ENCODE peak calls at places on chromosomes 11 and 22, in six cellular contexts. H, V, Q, M, I and J are unnamed samples. For H3K4me1, the result is how much of the 10 kb centered on the place peaks cover.

GRCh38 chr11:18721576-18722292 is 4.3 kb downstream of the IGSF22 start:
- DNase-seq in H (no peak), Q (peak), M (peak), V (peak), I (peak), J (peak)

GRCh38 chr11:123472236-123472935 is 42.3 kb downstream of the GRAMD1B start:
- DNase-seq in I (no peak), Q (no peak), M (no peak), V (no peak), H (no peak), J (peak)

GRCh38 chr11:107777094-107777493 is 65.2 kb upstream of the SLN start:
- DNase-seq in I (no peak), Q (no peak), H (no peak), V (no peak), M (no peak), J (no peak)

GRCh38 chr11:77171885-77172665 is 44.0 kb downstream of the MYO7A start:
- DNase-seq in V (no peak), I (no peak), Q (no peak), H (no peak), M (no peak), J (no peak)

GRCh38 chr11:73781303-73781702 is 6.4 kb upstream of the MRPL48 start:
- DNase-seq in I (no peak), H (no peak), V (no peak), Q (no peak), M (no peak), J (no peak)

GRCh38 chr11:499201-500076 is 7.6 kb downstream of the RNH1 start:
- DNase-seq in M (no peak), V (no peak), Q (no peak), H (no peak), I (no peak), J (no peak)

GRCh38 chr11:34629711-34630110 is 8.8 kb downstream of the EHF start:
- DNase-seq in I (no peak), H (no peak), M (peak), Q (no peak), V (no peak), J (no peak)

GRCh38 chr11:924406-925157 is 1.1 kb upstream of the AP2A2 start:
- DNase-seq in H (peak), I (no peak), V (no peak), Q (no peak), M (no peak), J (no peak)

GRCh38 chr11:124769804-124770774 is 8.0 kb upstream of the ESAM start:
- DNase-seq in M (peak), Q (peak), I (no peak), V (no peak), H (no peak), J (no peak)

GRCh38 chr22:42074153-42074750 is at the start of gene PHETA2:
- DNase-seq in Q (no peak), V (peak), I (peak), M (peak), H (peak), J (no peak)

GRCh38 chr11:76077575-76078150 is 128.6 kb downstream of the WNT11 start:
- DNase-seq in V (no peak), M (peak), I (no peak), H (no peak), Q (no peak), J (no peak)

GRCh38 chr22:37231406-37232139 is 12.5 kb downstream of the RAC2 start:
- DNase-seq in H (no peak), V (no peak), I (peak), Q (no peak), M (no peak), J (no peak)

GRCh38 chr11:107203656-107204055 is 185.4 kb upstream of the GUCY1A2 start:
- DNase-seq in M (no peak), V (no peak), I (no peak), Q (no peak), H (no peak), J (no peak)

GRCh38 chr11:74493816-74494630 is 499 bp upstream of the LIPT2 start:
- DNase-seq in I (no peak), M (peak), H (no peak), V (no peak), Q (peak), J (no peak)

GRCh38 chr11:75453916-75454655 is 21.1 kb upstream of the KLHL35 start:
- DNase-seq in V (no peak), H (no peak), I (no peak), M (peak), Q (no peak), J (no peak)

DNA sequence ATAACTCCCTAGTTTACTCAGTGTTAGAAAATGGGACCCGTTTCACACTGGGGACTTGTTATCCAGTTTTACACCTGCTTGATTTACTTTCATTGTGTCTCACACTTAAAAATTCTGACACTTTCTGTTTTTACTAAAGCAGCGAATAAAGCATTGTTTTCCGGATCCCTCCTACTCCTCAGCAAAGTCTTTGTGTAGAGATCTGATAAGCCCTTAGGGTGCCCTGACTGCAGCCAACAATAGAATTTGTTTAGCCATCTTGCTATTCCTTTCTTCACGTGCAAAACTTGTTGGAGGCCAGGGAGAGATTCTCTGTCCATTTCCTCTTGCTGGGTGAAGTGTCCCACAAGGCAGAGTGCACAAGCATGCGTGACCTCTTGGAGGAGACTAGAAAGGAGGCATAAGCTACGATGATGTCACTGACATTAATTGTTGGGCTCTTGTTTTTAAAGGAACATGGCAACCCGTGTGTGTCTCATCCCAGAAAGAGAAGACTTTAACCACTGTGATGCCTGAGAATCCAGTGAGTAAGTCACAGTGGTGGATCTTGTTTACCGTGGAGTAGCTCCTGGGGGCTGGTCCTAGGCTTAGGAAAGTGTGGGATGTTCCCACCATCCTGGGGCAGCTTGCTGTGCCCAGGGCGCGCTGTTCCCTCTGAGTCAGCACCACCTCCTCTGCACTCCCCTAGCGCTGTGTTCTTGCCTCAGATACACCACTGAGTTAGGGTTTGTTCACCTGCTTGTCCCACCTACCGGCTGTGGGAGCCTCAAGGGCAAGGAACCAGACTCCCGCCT is 27.7 kb downstream of the MICAL2 start:
- DNase-seq in H (no peak), I (no peak), V (no peak), M (peak), Q (peak), J (no peak)
- H3K4me1 ChIP-seq in H (half or more), I (under half), V (half or more), M (half or more), Q (under half), J (half or more)

DNA sequence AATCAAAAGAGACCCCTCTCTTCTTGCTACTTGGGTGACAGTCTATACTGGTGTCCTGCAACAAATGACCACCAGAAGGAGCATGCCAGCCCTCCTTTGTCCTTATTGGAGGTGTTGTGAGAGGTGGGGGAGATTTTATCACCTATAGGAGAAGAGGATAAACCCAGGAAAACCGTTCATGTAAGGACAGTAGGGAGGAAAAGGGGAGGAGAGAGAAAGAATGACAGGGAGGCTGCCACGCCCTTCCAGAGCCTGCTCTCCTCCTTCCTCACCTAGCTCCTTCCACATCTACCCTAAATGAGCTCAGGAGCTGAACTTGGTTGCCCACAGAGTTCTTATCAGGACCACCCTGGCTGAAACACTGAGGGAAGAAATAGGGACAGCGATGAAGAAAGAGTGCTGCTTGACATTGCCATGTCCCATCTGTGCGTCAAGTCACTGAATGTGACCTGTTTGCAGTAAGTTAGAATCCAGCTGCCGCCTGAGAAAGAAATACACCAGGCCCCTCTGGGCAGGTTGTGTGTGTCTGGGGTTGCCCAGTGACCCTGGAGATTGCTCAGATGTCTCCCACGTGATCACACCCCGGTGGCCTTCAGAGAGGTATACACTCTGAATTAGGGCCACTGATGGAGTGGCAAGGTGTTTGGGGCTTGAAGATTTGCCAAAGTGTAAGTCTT is 40.4 kb upstream of the ETS1 start:
- DNase-seq in I (no peak), H (no peak), V (no peak), M (no peak), Q (no peak), J (no peak)
- H3K4me1 ChIP-seq in I (half or more), H (under half), V (under half), M (under half), Q (under half), J (under half)

GRCh38 chr11:57643802-57644201 is 5.9 kb downstream of the YPEL4 start:
- DNase-seq in I (no peak), M (peak), V (no peak), H (no peak), Q (no peak), J (no peak)

GRCh38 chr11:57645716-57646085 is 4.0 kb downstream of the YPEL4 start:
- DNase-seq in I (no peak), M (no peak), Q (no peak), H (no peak), V (no peak), J (no peak)

GRCh38 chr11:57646756-57647303 is 2.9 kb downstream of the YPEL4 start:
- DNase-seq in V (no peak), M (no peak), H (no peak), I (no peak), Q (no peak), J (no peak)

GRCh38 chr11:57646221-57646620 is 3.5 kb downstream of the YPEL4 start:
- DNase-seq in Q (no peak), V (no peak), H (no peak), M (no peak), I (no peak), J (no peak)

DNA sequence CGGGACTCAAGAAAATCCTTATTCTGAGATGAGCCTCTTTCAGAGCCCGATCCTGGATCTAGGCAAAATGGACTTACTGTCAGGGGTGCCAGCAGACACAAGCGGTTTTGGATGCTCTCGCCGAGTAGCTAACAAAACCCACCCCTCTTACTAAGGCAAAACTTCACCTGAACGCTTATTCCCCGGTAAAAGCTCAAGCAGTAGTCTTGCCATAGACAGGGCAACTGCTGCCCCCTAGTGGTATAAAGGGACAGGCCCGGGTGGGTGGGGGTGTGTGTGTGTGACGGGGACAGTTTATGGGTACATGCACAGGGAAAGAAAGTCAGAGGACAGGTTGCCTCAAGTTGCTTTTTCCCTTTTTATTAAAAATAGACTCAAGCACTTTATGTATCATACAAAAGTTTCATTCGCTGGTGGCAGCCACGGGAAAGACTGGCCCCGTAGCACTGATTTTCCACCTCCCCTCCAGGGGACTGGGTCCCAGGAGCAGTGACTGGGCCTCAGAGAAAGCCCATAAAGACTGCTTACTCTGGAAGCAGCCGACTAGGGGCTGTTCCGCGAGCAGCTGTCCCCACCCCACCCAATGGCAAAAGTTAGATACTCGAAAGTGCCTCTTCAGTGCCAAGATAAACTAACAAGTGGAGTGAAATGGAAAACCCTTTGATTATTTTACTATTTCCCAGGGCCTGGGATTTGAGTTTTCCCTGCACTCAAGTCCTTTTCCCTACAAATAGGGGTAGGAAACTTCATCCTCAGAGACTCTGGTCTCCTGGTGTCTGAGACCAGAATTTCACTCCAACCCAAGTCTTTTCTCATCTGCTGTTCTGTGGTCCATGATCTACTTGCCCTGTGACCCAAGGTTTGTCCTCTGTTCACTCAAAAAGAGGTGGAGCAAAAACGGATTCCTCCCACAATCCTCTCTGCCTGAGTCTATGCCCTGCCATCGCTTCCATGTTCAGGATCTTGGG is 4.7 kb downstream of the YPEL4 start:
- DNase-seq in I (peak), H (peak), Q (peak), M (peak), V (peak), J (peak)
- H3K4me1 ChIP-seq in I (under half), H (half or more), Q (under half), M (under half), V (half or more), J (under half)

DNA sequence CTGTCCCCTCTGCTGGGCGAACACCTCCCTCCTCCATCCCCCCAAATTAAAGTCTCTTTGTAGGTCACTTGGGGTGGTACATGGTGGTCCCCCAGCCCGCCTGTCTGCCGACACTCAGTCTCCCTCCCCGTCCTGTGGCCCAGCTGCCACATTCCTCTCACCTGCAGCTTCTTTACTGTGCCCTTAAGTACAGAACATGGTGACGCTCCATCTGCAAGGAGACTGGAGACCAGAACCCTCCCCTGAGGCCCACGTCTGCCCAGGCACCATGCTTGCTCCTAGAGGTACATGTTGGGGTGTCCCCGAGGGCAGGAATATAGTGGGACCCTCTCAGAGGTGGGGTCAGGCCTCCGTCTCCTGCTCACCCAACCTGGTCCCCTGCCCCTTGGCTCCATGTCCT is 5.6 kb upstream of the EHD1 start:
- DNase-seq in M (no peak), H (no peak), V (no peak), I (no peak), Q (no peak), J (no peak)
- H3K4me1 ChIP-seq in M (under half), H (under half), V (under half), I (half or more), Q (under half), J (under half)

GRCh38 chr22:20785415-20785814 is 11.5 kb downstream of the SERPIND1 start:
- DNase-seq in H (no peak), I (no peak), M (no peak), V (no peak), Q (no peak), J (no peak)

GRCh38 chr22:20787223-20787622 is 13.3 kb downstream of the SERPIND1 start:
- DNase-seq in Q (no peak), H (no peak), I (no peak), M (no peak), V (no peak), J (no peak)

GRCh38 chr22:20787746-20788626 is 14.1 kb downstream of the SERPIND1 start:
- DNase-seq in V (no peak), M (no peak), Q (no peak), H (no peak), I (no peak), J (no peak)

GRCh38 chr22:20786536-20786979 is 12.6 kb downstream of the SERPIND1 start:
- DNase-seq in V (no peak), I (no peak), Q (no peak), M (no peak), H (no peak), J (no peak)

GRCh38 chr22:20786048-20786447 is 12.1 kb downstream of the SERPIND1 start:
- DNase-seq in I (no peak), M (no peak), H (no peak), Q (no peak), V (no peak), J (no peak)
- H3K4me1 ChIP-seq in I (under half), M (under half), H (under half), Q (under half), V (under half), J (under half)

GRCh38 chr22:38870791-38871359 is 1.1 kb downstream of the CBX6 start:
- DNase-seq in Q (no peak), M (no peak), H (no peak), I (no peak), V (peak), J (no peak)

GRCh38 chr22:38872172-38872830 is at the start of gene CBX6:
- DNase-seq in I (peak), V (peak), M (peak), Q (peak), H (peak), J (peak)

GRCh38 chr22:38872831-38873248 is 824 bp upstream of the CBX6 start:
- DNase-seq in I (no peak), H (peak), Q (peak), M (peak), V (peak), J (peak)

GRCh38 chr22:38870312-38870741 is 1.7 kb downstream of the CBX6 start:
- DNase-seq in H (peak), I (peak), V (peak), M (peak), Q (peak), J (peak)

DNA sequence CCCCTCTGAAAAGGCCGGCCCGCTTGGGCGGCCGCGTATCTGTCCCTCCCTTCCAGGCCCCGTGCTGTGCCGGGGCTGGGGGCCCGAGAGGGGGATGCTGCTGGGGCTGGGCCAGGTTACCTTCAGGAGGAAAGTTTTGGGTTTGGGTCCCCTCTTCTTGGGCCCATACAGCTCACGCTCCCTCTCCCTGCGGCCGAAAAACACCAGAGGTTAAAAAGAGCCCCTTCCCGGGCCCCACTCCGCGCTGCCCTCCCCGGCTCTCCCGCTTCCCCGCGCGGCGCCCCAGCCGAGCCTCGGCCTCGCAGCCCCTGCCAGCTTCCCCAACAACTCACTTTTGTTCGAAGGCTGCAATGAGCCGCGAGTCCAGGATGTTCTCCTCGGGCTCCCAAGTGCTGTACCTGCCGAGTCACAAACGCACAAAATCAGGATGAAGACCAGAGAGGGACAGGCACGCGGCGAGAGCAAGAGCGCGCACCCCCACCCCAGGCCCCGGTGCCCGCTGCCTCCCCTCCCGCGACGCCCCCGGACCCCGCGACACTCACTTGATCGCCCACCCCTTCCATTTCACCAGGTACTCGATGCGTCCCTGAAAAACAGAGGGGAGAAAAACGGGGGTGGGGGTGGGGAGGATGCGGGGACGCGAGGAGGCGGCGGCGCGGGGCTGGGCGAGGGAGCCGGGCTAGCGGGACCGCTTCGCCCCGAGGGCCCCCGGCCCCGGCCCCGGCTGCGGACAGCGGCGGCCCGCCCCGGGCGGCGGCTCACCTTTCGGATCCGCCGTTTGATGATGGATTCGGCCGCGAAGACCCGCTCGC is 450 bp downstream of the CBX6 start:
- DNase-seq in I (no peak), M (no peak), V (peak), H (no peak), Q (peak), J (peak)
- H3K4me1 ChIP-seq in I (under half), M (under half), V (half or more), H (half or more), Q (under half), J (under half)